ENCODE peak calls at places on chromosomes 6 and 20, in four cellular contexts. F, R, N and A are unnamed samples.
A peak's percentile ranks its signal among the peaks of the same experiment; 100 is the strongest.

GRCh38 chr20:15248618-15249395 is 911.4 kb upstream of the FLRT3 start:
- DNase-seq in R (no peak), N (no peak), F (no peak), A (no peak)

GRCh38 chr20:31811796-31812728 is 7.1 kb upstream of the MYLK2 start:
- DNase-seq in R (no peak), N (no peak), F (no peak), A (no peak)

GRCh38 chr20:36613974-36614373 is 8.4 kb downstream of the RAB5IF start:
- DNase-seq in N (no peak), F (no peak), R (no peak), A (no peak)

GRCh38 chr6:35359744-35360348 is 17.5 kb downstream of the PPARD start:
- DNase-seq in R (no peak), N (no peak), F (no peak), A (no peak)

GRCh38 chr6:167416676-167417430 is 92.0 kb downstream of the TTLL2 start:
- DNase-seq in F (no peak), R (no peak), N (no peak), A (no peak)

GRCh38 chr6:108222504-108222903 is 38.3 kb downstream of the SNX3 start:
- DNase-seq in R (no peak), N (no peak), F (no peak), A (no peak)

GRCh38 chr6:169861431-169862045 is 110.1 kb downstream of the ERMARD start:
- DNase-seq in R (no peak), N (peak; percentile 31), F (no peak), A (no peak)

GRCh38 chr6:92122746-92123145 is 1296.6 kb downstream of the EPHA7 start:
- DNase-seq in F (no peak), N (no peak), R (no peak), A (no peak)

GRCh38 chr6:75501756-75502155 is 8.2 kb upstream of the FILIP1 start:
- DNase-seq in N (no peak), F (no peak), R (no peak), A (no peak)

GRCh38 chr6:33710296-33711121 is 991 bp downstream of the UQCC2 start:
- DNase-seq in F (no peak), R (no peak), N (no peak), A (no peak)

GRCh38 chr6:129785081-129785755 is 75.2 kb upstream of the ARHGAP18 start:
- DNase-seq in N (no peak), R (no peak), F (no peak), A (no peak)

GRCh38 chr20:17648782-17649730 is 33.0 kb downstream of the RRBP1 start:
- DNase-seq in F (no peak), R (no peak), N (no peak), A (peak; percentile 30)

GRCh38 chr20:59673288-59673997 is 69.1 kb downstream of the PHACTR3 start:
- DNase-seq in R (no peak), F (no peak), N (no peak), A (no peak)

GRCh38 chr6:164010446-164011071 is 596.0 kb downstream of the QKI start:
- DNase-seq in F (no peak), R (no peak), N (no peak), A (no peak)

GRCh38 chr6:89941031-89941775 is 46.9 kb downstream of the GJA10 start:
- DNase-seq in N (no peak), F (no peak), R (no peak), A (no peak)

GRCh38 chr20:44181611-44182010 is 5.4 kb downstream of the JPH2 start:
- DNase-seq in R (no peak), F (no peak), N (no peak), A (no peak)

GRCh38 chr6:3769610-3770009 is 18.1 kb upstream of the PXDC1 start:
- DNase-seq in N (no peak), F (no peak), R (no peak), A (no peak)

GRCh38 chr6:164258421-164258820 is 843.9 kb downstream of the QKI start:
- DNase-seq in R (no peak), N (no peak), F (no peak), A (no peak)

GRCh38 chr6:78993955-78994354 is 84.1 kb downstream of the PHIP start:
- DNase-seq in F (no peak), R (no peak), N (no peak), A (no peak)

GRCh38 chr6:168367285-168367720 is 47.7 kb upstream of the DACT2 start:
- DNase-seq in N (no peak), R (no peak), F (no peak), A (no peak)

GRCh38 chr6:14711056-14711703 is 534.7 kb upstream of the JARID2 start:
- DNase-seq in R (no peak), N (no peak), F (no peak), A (peak; percentile 24)

GRCh38 chr6:151647871-151648639 is 154.2 kb downstream of the CCDC170 start:
- DNase-seq in N (peak; percentile 91), R (peak; percentile 50), F (no peak), A (no peak)

GRCh38 chr6:89035252-89036106 is 45.1 kb upstream of the PNRC1 start:
- DNase-seq in N (no peak), R (no peak), F (no peak), A (no peak)

GRCh38 chr20:5544175-5544574 is 206.0 kb upstream of the SHLD1 start:
- DNase-seq in F (no peak), N (no peak), R (no peak), A (no peak)

GRCh38 chr20:47118641-47119040 is 224.0 kb downstream of the EYA2 start:
- DNase-seq in N (no peak), F (no peak), R (no peak), A (no peak)

GRCh38 chr6:144578385-144579350 is 293.5 kb downstream of the UTRN start:
- DNase-seq in N (no peak), R (no peak), F (no peak), A (no peak)

GRCh38 chr20:37202267-37202943 is 23.1 kb upstream of the MROH8 start:
- DNase-seq in R (peak; percentile 35), N (no peak), F (no peak), A (no peak)

GRCh38 chr6:135002229-135002844 is 52.3 kb downstream of the HBS1L start:
- DNase-seq in F (no peak), R (peak; percentile 4), N (no peak), A (no peak)

GRCh38 chr20:52016022-52016421 is 175.6 kb downstream of the ZFP64 start:
- DNase-seq in F (no peak), N (no peak), R (no peak), A (no peak)

GRCh38 chr6:15427360-15428070 is 181.6 kb downstream of the JARID2 start:
- DNase-seq in N (no peak), F (no peak), R (no peak), A (no peak)

GRCh38 chr6:5271926-5272325 is 10.6 kb downstream of the FARS2 start:
- DNase-seq in F (no peak), N (no peak), R (no peak), A (no peak)
- H3K27ac ChIP-seq in F (no peak overlapping the region), N (no peak overlapping the region), R (no peak overlapping the region), A (no peak overlapping the region)

GRCh38 chr6:20589266-20589665 is 55.0 kb downstream of the CDKAL1 start:
- DNase-seq in F (no peak), R (no peak), N (no peak), A (no peak)
- H3K27me3 ChIP-seq in F (no peaks in the 10 kb centered on the region), R (no peaks in the 10 kb centered on the region), N (no peaks in the 10 kb centered on the region), A (no peaks in the 10 kb centered on the region)

DNA sequence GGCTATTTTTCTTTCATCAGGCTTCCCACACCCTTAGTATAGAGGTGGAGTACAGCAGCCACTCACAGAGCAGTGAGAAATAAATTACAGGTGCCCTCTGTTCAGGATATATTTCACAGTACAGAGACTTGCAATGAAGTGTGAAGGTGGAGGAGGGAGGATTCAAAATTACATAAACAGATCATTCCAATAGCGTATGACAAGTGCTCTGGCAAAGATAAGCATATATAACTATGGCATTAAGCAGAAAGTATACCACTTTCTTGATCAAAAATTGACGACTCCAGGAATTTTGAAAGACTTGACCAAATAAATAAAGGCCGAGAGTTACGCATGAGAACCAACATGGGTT is 108.7 kb downstream of the GPX5 start:
- DNase-seq in N (no peak), F (no peak), R (no peak), A (no peak)
- H3K27ac ChIP-seq in N (no peak overlapping the region), F (no peak overlapping the region), R (no peak overlapping the region), A (no peak overlapping the region)

GRCh38 chr6:81289229-81289628 is 463.3 kb downstream of the TENT5A start:
- DNase-seq in F (no peak), R (no peak), N (no peak), A (no peak)
- H3K27me3 ChIP-seq in F (no peaks in the 10 kb centered on the region), R (no peaks in the 10 kb centered on the region), N (no peaks in the 10 kb centered on the region), A (no peaks in the 10 kb centered on the region)

GRCh38 chr6:69059413-69059812 is 424.3 kb downstream of the ADGRB3 start:
- DNase-seq in N (no peak), R (no peak), F (no peak), A (no peak)

GRCh38 chr6:69063401-69063800 is 428.3 kb downstream of the ADGRB3 start:
- DNase-seq in F (no peak), R (no peak), N (no peak), A (no peak)

GRCh38 chr6:69064226-69064625 is 429.1 kb downstream of the ADGRB3 start:
- DNase-seq in N (no peak), F (no peak), R (no peak), A (no peak)

GRCh38 chr6:69061066-69061465 is 426.0 kb downstream of the ADGRB3 start:
- DNase-seq in N (no peak), R (no peak), F (no peak), A (no peak)
- H3K27ac ChIP-seq in N (no peak overlapping the region), R (no peak overlapping the region), F (no peak overlapping the region), A (no peak overlapping the region)

GRCh38 chr6:101851911-101852310 is 458.4 kb downstream of the GRIK2 start:
- DNase-seq in N (no peak), F (no peak), R (no peak), A (no peak)
- H3K27me3 ChIP-seq in N (no peaks in the 10 kb centered on the region), F (no peaks in the 10 kb centered on the region), R (no peaks in the 10 kb centered on the region), A (no peaks in the 10 kb centered on the region)

DNA sequence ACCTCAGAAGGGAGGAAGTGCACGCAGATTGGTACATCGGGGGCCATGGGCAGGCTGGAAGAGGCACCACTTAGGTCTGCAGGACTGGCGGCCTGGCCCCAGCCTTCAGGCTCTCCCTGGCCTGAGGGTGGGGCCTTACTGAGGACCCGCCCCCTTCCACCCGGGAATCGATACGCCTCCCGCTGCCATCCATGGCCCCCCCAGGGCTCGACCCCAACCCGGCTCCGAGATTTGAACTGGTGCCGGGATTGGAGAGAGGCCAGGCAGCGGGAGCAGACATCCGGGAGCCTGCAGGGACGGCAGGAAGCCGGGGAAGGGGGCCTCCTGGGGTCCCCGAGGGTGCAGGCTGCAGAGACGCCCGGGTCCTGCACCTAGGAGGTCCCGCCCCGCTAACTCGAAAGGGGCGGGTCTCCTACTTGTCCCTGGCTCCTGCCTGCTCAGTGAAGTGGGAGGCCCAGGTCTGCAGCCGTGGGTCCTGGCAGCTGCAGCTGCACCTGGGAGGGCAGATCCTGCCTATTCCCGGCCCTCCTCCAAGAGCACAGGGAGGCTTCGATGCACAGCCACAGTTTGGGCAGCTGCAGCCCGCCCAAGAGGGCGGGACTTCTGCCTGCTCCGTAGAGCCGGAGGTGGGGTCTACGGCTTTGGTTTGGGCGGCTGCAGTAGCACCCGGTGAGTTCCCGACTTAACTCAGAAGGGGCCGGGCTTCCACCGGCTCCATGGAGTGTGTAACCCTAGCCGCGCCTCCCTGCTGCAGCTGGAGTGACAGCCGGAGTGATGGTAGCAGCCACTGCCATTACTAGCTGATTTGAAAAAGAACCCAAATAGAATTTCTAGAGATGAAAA is 35.2 kb upstream of the TBC1D22B start:
- DNase-seq in N (peak; percentile 88), R (peak; percentile 89), F (peak; percentile 47), A (peak; percentile 74)
- H3K27ac ChIP-seq in N (peak overlapping the region; percentile 23), R (peak overlapping the region; percentile 71), F (no peak overlapping the region), A (peak overlapping the region; percentile 47)